ENCODE peak calls at places on chromosomes 6 and 20, in eight cellular contexts. S, R, W, Y, F, B, U and D are unnamed samples. For H3K4me1, the result is how much of the 10 kb centered on the place peaks cover.

GRCh38 chr6:26197736-26198625 is 110.8 kb downstream of the HFE start:
- DNase-seq in S (peak), R (no peak), W (peak), Y (peak), F (peak), B (no peak), U (no peak), D (no peak)

GRCh38 chr6:93282521-93283031 is 136.8 kb downstream of the EPHA7 start:
- DNase-seq in S (no peak), R (no peak), W (no peak), Y (peak), F (no peak), B (no peak), U (no peak), D (no peak)

GRCh38 chr6:49912193-49912592 is 45.9 kb upstream of the CRISP1 start:
- DNase-seq in S (no peak), R (no peak), W (no peak), Y (no peak), F (no peak), B (no peak), U (no peak), D (no peak)

GRCh38 chr20:26208296-26209091 is 511.8 kb upstream of the ZNF337 start:
- DNase-seq in S (no peak), R (no peak), W (no peak), Y (peak), F (no peak), B (peak), U (no peak), D (no peak)

GRCh38 chr6:153435787-153436186 is 304.7 kb upstream of the RGS17 start:
- DNase-seq in S (no peak), R (no peak), W (no peak), Y (no peak), F (no peak), B (no peak), U (no peak), D (no peak)

GRCh38 chr6:53961679-53962370 is 149.4 kb upstream of the MLIP start:
- DNase-seq in S (no peak), R (no peak), W (no peak), Y (no peak), F (no peak), B (no peak), U (no peak), D (no peak)

GRCh38 chr6:15296735-15297134 is 50.9 kb downstream of the JARID2 start:
- DNase-seq in S (no peak), R (no peak), W (no peak), Y (no peak), F (no peak), B (no peak), U (no peak), D (no peak)

GRCh38 chr20:51178153-51178552 is 155.2 kb upstream of the KCNG1 start:
- DNase-seq in S (no peak), R (no peak), W (no peak), Y (no peak), F (no peak), B (no peak), U (no peak), D (no peak)

GRCh38 chr20:45995213-45996097 is 13.3 kb upstream of the MMP9 start:
- DNase-seq in S (no peak), R (no peak), W (no peak), Y (no peak), F (no peak), B (no peak), U (no peak), D (no peak)

GRCh38 chr20:53899351-53900167 is 170.8 kb downstream of the BCAS1 start:
- DNase-seq in S (peak), R (no peak), W (no peak), Y (peak), F (peak), B (peak), U (no peak), D (peak)

GRCh38 chr6:150996968-150997367 is 131.5 kb downstream of the MTHFD1L start:
- DNase-seq in S (no peak), R (no peak), W (no peak), Y (no peak), F (no peak), B (no peak), U (no peak), D (no peak)

GRCh38 chr20:64133951-64134407 is 26.6 kb upstream of the NPBWR2 start:
- DNase-seq in S (no peak), R (no peak), W (no peak), Y (peak), F (no peak), B (peak), U (no peak), D (no peak)

GRCh38 chr6:169490409-169490708 is 211.5 kb downstream of the WDR27 start:
- DNase-seq in S (no peak), R (no peak), W (no peak), Y (no peak), F (no peak), B (no peak), U (no peak), D (no peak)

GRCh38 chr6:119347466-119348307 is 1.9 kb downstream of the MAN1A1 start:
- DNase-seq in S (peak), R (no peak), W (peak), Y (peak), F (peak), B (peak), U (no peak), D (peak)

GRCh38 chr20:6519556-6519955 is 247.9 kb upstream of the BMP2 start:
- DNase-seq in S (no peak), R (no peak), W (no peak), Y (no peak), F (no peak), B (no peak), U (no peak), D (no peak)

GRCh38 chr6:3135668-3136297 is 17.3 kb downstream of the BPHL start:
- DNase-seq in S (no peak), R (no peak), W (peak), Y (no peak), F (no peak), B (no peak), U (no peak), D (peak)

GRCh38 chr6:43878127-43878634 is 108.2 kb downstream of the VEGFA start:
- DNase-seq in S (no peak), R (no peak), W (no peak), Y (no peak), F (no peak), B (no peak), U (no peak), D (no peak)

DNA sequence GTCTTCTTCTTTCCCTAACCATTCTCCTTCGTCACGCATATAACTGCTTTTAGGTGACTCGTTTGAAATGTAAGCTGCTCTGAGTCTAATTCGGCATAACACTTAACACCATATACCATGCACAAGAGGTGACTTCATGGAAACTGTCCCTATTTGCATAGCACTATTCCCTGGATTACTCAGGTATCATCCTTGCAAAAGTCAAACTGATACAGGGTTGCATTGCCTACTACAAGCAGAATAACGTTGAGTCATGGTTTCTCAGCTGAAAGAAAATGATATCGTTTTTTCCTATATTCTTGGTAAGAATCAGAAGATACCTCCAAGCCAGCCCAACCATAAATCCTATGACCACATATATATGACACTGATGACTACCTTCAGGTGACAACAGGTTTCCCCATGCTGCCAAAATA is 227.5 kb downstream of the ATXN1 start:
- DNase-seq in S (no peak), R (no peak), W (no peak), Y (no peak), F (no peak), B (no peak), U (no peak), D (no peak)
- TF ChIP-seq POLR2A in S (no peak), R (no peak), W (no peak), Y (no peak), F (no peak), B (no peak), U (no peak), D (no peak)

GRCh38 chr6:22447191-22447590 is 122.2 kb upstream of the HDGFL1 start:
- DNase-seq in S (no peak), R (no peak), W (no peak), Y (no peak), F (no peak), B (no peak), U (no peak), D (no peak)
- H3K4me1 ChIP-seq in S (under half), R (under half), W (under half), Y (under half), F (under half), B (under half), U (under half), D (under half)

GRCh38 chr6:155654474-155654873 is 198.8 kb upstream of the NOX3 start:
- DNase-seq in S (no peak), R (no peak), W (no peak), Y (no peak), F (no peak), B (no peak), U (no peak), D (no peak)

GRCh38 chr6:155656024-155656423 is 200.4 kb upstream of the NOX3 start:
- DNase-seq in S (no peak), R (no peak), W (no peak), Y (no peak), F (no peak), B (no peak), U (no peak), D (no peak)

DNA sequence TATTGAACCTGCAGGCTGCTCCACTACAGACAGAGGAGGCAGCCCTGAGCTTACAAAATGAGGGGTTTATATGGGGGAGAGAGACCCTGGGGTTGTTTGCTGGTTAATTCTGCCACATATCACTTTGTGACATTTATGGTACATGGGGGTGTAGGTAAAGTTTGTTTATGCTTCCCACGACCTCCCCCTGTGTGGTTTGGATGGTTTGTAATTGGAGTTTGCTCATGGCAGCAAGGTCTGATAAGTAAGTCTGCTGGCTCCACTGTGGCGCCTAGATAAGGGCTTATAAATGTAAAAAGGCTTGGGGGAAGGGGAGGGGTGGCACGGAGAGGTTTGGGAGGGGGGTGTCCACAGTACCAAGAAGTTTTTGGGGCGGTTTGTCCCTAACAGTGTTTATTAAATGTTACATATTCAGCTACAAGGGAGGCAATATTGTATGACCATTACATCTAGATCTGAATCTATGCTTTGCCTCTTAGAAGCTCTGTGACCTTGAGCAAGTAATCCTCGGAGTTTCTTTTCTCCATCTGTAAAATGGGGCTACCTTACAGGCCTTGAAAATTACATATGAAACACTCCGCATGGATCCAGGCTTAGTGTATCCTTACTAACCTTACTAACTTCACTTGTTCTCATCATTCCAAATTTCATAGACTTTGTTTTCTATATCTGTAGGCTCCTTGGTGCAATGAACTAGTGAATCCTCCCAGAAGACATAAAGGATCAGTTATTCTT is 204.8 kb upstream of the NOX3 start:
- DNase-seq in S (no peak), R (no peak), W (no peak), Y (no peak), F (no peak), B (no peak), U (no peak), D (peak)
- TF ChIP-seq POLR2AphosphoS5 in S (no peak), R (no peak), W (no peak), Y (no peak), F (no peak), B (no peak), U (no peak), D (no peak)

GRCh38 chr6:137731600-137731959 is 135.5 kb upstream of the TNFAIP3 start:
- DNase-seq in S (no peak), R (no peak), W (peak), Y (no peak), F (no peak), B (no peak), U (no peak), D (no peak)

GRCh38 chr6:137734005-137734874 is 132.8 kb upstream of the TNFAIP3 start:
- DNase-seq in S (no peak), R (no peak), W (no peak), Y (no peak), F (no peak), B (no peak), U (no peak), D (no peak)

GRCh38 chr6:137733353-137733746 is 133.7 kb upstream of the TNFAIP3 start:
- DNase-seq in S (no peak), R (no peak), W (no peak), Y (no peak), F (no peak), B (no peak), U (no peak), D (no peak)

GRCh38 chr6:137729866-137730629 is 137.0 kb upstream of the TNFAIP3 start:
- DNase-seq in S (peak), R (no peak), W (peak), Y (no peak), F (no peak), B (no peak), U (no peak), D (no peak)

GRCh38 chr6:137731960-137732616 is 135.0 kb upstream of the TNFAIP3 start:
- DNase-seq in S (peak), R (no peak), W (peak), Y (no peak), F (no peak), B (no peak), U (no peak), D (no peak)
- TF ChIP-seq POLR2A in S (no peak), R (no peak), W (peak), Y (no peak), F (no peak), B (no peak), U (no peak), D (no peak)

GRCh38 chr6:6659600-6660327 is 71.2 kb downstream of the LY86 start:
- DNase-seq in S (no peak), R (no peak), W (no peak), Y (no peak), F (peak), B (peak), U (peak), D (no peak)

GRCh38 chr6:6656287-6656686 is 67.8 kb downstream of the LY86 start:
- DNase-seq in S (no peak), R (no peak), W (no peak), Y (no peak), F (no peak), B (no peak), U (no peak), D (no peak)

GRCh38 chr6:6655805-6656251 is 67.3 kb downstream of the LY86 start:
- DNase-seq in S (no peak), R (no peak), W (no peak), Y (no peak), F (no peak), B (no peak), U (no peak), D (no peak)

GRCh38 chr6:6657085-6657819 is 68.7 kb downstream of the LY86 start:
- DNase-seq in S (no peak), R (no peak), W (no peak), Y (no peak), F (no peak), B (no peak), U (no peak), D (no peak)

DNA sequence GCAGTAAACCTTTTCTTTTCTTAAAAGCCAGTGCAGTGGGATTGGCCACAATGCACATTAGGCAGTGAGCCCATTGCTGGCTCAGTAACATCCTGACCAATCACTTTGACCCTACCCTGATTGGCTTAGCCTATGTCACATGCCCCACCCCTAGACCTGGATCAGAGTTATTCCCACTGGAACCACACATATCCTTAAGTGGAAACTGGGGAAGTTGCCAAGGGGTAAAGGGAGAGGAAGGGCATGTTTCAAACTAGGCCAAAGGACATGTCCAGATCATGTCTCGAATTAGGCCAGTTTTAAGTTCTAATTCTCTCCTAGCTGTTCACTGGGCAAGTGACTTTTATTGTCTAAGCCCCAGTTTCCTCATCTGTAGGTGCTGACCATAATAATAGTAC is 69.3 kb downstream of the LY86 start:
- DNase-seq in S (no peak), R (no peak), W (no peak), Y (no peak), F (no peak), B (no peak), U (no peak), D (no peak)
- H3K4me1 ChIP-seq in S (under half), R (under half), W (under half), Y (half or more), F (under half), B (half or more), U (under half), D (under half)